ENCODE peak calls at places on chromosomes 5 and 9, in ten cellular contexts. Q, R, H, K, Y, E, C, N, U and M are unnamed samples.

GRCh38 chr9:77392328-77392727 is 215.0 kb downstream of the VPS13A start:
- DNase-seq in K (no peak), Q (no peak), E (no peak), U (peak; percentile 37), N (no peak), R (no peak), H (no peak), Y (no peak), C (no peak), M (no peak)

GRCh38 chr9:84504360-84504759 is 163.8 kb upstream of the SLC28A3 start:
- DNase-seq in H (no peak), N (no peak), U (no peak), C (no peak), R (no peak), Q (no peak), K (no peak), Y (no peak), E (no peak), M (no peak)

GRCh38 chr9:121686930-121687541 is 35.6 kb downstream of the DAB2IP start:
- DNase-seq in N (peak; percentile 86), R (peak; percentile 63), U (peak; percentile 83), E (no peak), K (peak; percentile 30), H (peak; percentile 8), Q (peak; percentile 80), Y (peak; percentile 77), C (peak; percentile 63), M (peak; percentile 60)

GRCh38 chr5:159198063-159199036 is 11.0 kb downstream of the RNF145 start:
- DNase-seq in H (peak; percentile 56), R (no peak), C (no peak), N (no peak), K (no peak), Q (no peak), U (no peak), E (no peak), Y (no peak), M (no peak)

GRCh38 chr5:98770158-98770910 is 3.1 kb upstream of the RGMB start:
- DNase-seq in E (no peak), Y (peak; percentile 59), N (peak; percentile 60), C (peak; percentile 62), R (peak; percentile 41), U (peak; percentile 65), H (no peak), K (no peak), Q (no peak), M (no peak)

GRCh38 chr5:45189481-45189880 is 380.7 kb downstream of the MRPS30 start:
- DNase-seq in K (no peak), Q (no peak), E (no peak), H (no peak), Y (no peak), C (no peak), U (no peak), N (peak; percentile 11), R (no peak), M (no peak)

GRCh38 chr5:158976035-158976434 is 123.7 kb downstream of the EBF1 start:
- DNase-seq in K (peak; percentile 39), E (no peak), N (no peak), C (no peak), H (no peak), U (no peak), R (no peak), Y (no peak), Q (no peak), M (no peak)

GRCh38 chr5:120748474-120748873 is 284.4 kb downstream of the PRR16 start:
- DNase-seq in N (no peak), U (no peak), K (no peak), Q (no peak), Y (no peak), H (no peak), C (no peak), R (no peak), E (no peak), M (no peak)

GRCh38 chr5:122704247-122705036 is 70.4 kb upstream of the SNX2 start:
- DNase-seq in H (no peak), K (peak; percentile 18), U (peak; percentile 67), Y (no peak), C (peak; percentile 55), R (peak; percentile 45), Q (peak; percentile 25), E (no peak), N (no peak), M (no peak)

GRCh38 chr9:73231203-73231602 is 79.5 kb downstream of the ANXA1 start:
- DNase-seq in U (no peak), K (no peak), C (no peak), E (no peak), Q (no peak), N (no peak), Y (no peak), H (no peak), R (no peak), M (no peak)

GRCh38 chr9:116661037-116661954 is 25.8 kb upstream of the TRIM32 start:
- DNase-seq in K (peak; percentile 74), E (no peak), Y (no peak), C (peak; percentile 55), U (peak; percentile 86), R (peak; percentile 57), H (peak; percentile 24), N (peak; percentile 28), Q (peak; percentile 49), M (no peak)

GRCh38 chr5:149271195-149271716 is 403 bp upstream of the AFAP1L1 start:
- DNase-seq in C (no peak), H (no peak), R (peak; percentile 12), U (peak; percentile 44), Q (no peak), Y (no peak), N (no peak), E (no peak), K (no peak), M (no peak)

GRCh38 chr5:165187815-165188214 is 1682.4 kb downstream of the MAT2B start:
- DNase-seq in R (no peak), E (no peak), U (no peak), Q (no peak), C (no peak), Y (no peak), K (no peak), N (no peak), H (no peak), M (no peak)

GRCh38 chr5:165188555-165189260 is 1683.3 kb downstream of the MAT2B start:
- DNase-seq in N (no peak), E (no peak), Y (no peak), C (no peak), U (no peak), K (no peak), Q (no peak), R (no peak), H (no peak), M (peak; percentile 71)

GRCh38 chr5:165184183-165184582 is 1678.8 kb downstream of the MAT2B start:
- DNase-seq in N (no peak), Q (no peak), E (no peak), H (no peak), U (no peak), Y (no peak), R (no peak), C (no peak), K (no peak), M (no peak)

DNA sequence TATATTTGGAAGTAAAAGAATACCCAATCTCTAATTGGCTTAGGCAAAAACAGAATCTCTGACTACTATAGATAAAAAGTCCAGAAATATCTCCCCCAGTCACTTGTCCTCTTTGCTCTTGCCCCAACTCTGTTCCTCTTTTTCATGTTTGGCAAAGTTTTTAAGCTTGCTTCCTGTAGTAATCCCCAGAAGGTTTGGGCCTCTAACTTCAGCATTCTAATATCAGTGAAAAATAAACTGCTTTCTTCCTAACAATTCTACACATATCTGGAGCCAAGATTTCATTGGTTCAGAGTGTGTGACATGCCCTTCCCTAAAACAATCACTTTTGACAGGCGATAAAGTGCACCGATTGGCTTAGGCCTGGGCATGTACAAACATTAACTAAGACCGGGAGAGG is 1680.3 kb downstream of the MAT2B start:
- DNase-seq in U (no peak), K (no peak), E (no peak), C (no peak), H (no peak), Q (no peak), N (no peak), Y (no peak), R (no peak), M (no peak)
- TF ChIP-seq CTCF in U (no peak), K (no peak), E (no peak), C (no peak), H (no peak), Q (no peak), N (no peak), Y (no peak), R (no peak), M (no peak)

DNA sequence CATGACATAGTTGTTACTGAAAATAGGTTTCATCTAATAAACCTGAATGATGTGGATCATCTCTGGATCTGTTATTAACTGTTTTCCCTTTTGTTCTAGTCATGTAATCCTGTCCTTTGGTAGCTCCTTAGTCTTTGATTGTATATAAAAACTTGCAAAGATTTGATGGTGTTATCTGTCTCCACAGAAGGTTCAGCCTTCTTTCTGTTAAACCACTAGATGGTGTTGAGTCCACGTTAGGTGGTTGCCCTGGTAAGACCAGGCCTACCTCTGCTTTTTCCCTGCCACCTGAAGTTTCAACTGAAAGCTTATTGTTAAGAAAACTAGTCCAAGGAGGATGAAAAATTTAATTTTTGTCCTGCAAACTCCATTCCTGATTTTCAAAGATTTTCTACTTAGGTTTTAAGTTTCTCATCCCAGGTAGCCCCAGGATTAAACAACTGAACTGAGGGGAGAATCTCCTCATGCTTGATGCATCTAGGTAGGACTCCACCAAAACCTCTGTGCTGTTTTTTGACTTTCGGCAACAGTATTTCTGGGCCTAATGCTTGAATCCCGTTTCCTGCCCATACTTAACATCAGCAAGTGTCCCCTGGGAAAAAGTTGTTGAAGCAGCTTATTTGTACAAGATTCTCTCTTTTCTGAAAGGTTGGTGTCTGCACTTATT is 68.5 kb downstream of the RICTOR start:
- DNase-seq in U (peak; percentile 29), E (no peak), Q (no peak), Y (no peak), H (no peak), C (no peak), N (peak; percentile 12), K (no peak), R (peak; percentile 12), M (no peak)
- TF ChIP-seq CTCF in U (peak; percentile 25), E (peak; percentile 22), Q (peak; percentile 51), Y (peak; percentile 38), H (peak; percentile 40), C (no peak), N (no peak), K (peak; percentile 38), R (peak; percentile 47), M (peak; percentile 10)

DNA sequence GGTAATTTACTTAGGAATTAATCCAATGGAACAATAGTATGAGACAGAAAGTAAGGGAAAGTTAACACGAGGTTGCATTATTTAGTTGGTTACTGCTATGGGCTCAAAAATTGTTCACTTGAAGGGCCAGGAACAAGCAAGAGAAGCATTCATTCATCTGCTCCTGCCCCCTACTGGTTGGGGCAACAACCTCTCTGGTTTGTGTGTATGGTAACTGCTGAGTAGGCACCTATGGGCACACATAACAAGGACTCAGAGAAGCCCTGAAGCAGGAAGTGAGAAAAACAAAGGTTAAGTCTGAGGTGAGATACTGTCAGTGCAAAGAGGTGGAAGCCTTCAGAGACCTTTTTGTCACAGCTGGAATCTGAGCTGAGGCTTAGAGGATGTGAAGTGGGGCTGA is 34.4 kb upstream of the RANBP6 start:
- DNase-seq in R (peak; percentile 30), C (peak; percentile 83), U (no peak), K (no peak), E (no peak), Y (no peak), H (peak; percentile 48), N (peak; percentile 53), Q (peak; percentile 21), M (no peak)
- TF ChIP-seq CTCF in R (peak; percentile 51), C (peak; percentile 74), U (peak; percentile 12), K (peak; percentile 30), E (peak; percentile 20), Y (peak; percentile 27), H (peak; percentile 57), N (no peak), Q (peak; percentile 55), M (peak; percentile 42)

GRCh38 chr5:161535762-161536161 is 10.8 kb downstream of the GABRB2 start:
- DNase-seq in Q (no peak), U (peak; percentile 33), H (no peak), N (peak; percentile 8), C (no peak), E (no peak), R (no peak), K (no peak), Y (no peak), M (no peak)
- TF ChIP-seq CTCF in Q (no peak), U (peak; percentile 30), H (peak; percentile 33), N (no peak), C (peak; percentile 28), E (no peak), R (no peak), K (no peak), Y (no peak), M (no peak)